ENCODE peak calls at places on chromosome 1, in six cellular contexts. N, U, T, O, X and D are unnamed samples.

GRCh38 chr1:18479484-18479883 is 1.2 kb upstream of the KLHDC7A start:
- DNase-seq in N (no peak), U (no peak), T (no peak), O (no peak), X (no peak), D (no peak)

GRCh38 chr1:240086726-240087125 is 5.0 kb upstream of the FMN2 start:
- DNase-seq in N (no peak), U (no peak), T (no peak), O (peak), X (no peak), D (peak)

GRCh38 chr1:46393510-46393909 is 607 bp upstream of the FAAH start:
- DNase-seq in N (no peak), U (no peak), T (no peak), O (no peak), X (no peak), D (no peak)

GRCh38 chr1:6099787-6100765 is 54.4 kb downstream of the KCNAB2 start:
- DNase-seq in N (peak), U (no peak), T (peak), O (no peak), X (no peak), D (no peak)

GRCh38 chr1:215797859-215798258 is 230.8 kb downstream of the KCTD3 start:
- DNase-seq in N (no peak), U (no peak), T (no peak), O (no peak), X (no peak), D (no peak)

GRCh38 chr1:111864862-111865261 is 109.2 kb downstream of the DDX20 start:
- DNase-seq in N (peak), U (no peak), T (no peak), O (no peak), X (no peak), D (no peak)

GRCh38 chr1:46719689-46720088 is 775 bp upstream of the EFCAB14 start:
- DNase-seq in N (no peak), U (no peak), T (peak), O (no peak), X (no peak), D (no peak)

GRCh38 chr1:217109928-217110327 is 386.7 kb upstream of the ESRRG start:
- DNase-seq in N (no peak), U (no peak), T (no peak), O (no peak), X (no peak), D (peak)

GRCh38 chr1:47478090-47478489 is 40.2 kb downstream of the FOXD2 start:
- DNase-seq in N (peak), U (no peak), T (peak), O (no peak), X (no peak), D (no peak)

GRCh38 chr1:25771246-25772114 is 28.5 kb upstream of the SELENON start:
- DNase-seq in N (no peak), U (peak), T (peak), O (peak), X (no peak), D (no peak)

GRCh38 chr1:39184354-39184818 is 20.1 kb upstream of the MACF1 start:
- DNase-seq in N (no peak), U (no peak), T (no peak), O (no peak), X (no peak), D (no peak)

GRCh38 chr1:65147424-65148177 is 402 bp upstream of the AK4 start:
- DNase-seq in N (peak), U (no peak), T (peak), O (no peak), X (no peak), D (peak)

GRCh38 chr1:230220478-230220877 is 153.4 kb downstream of the GALNT2 start:
- DNase-seq in N (no peak), U (no peak), T (no peak), O (no peak), X (no peak), D (no peak)

GRCh38 chr1:183318433-183318832 is 99.7 kb downstream of the NMNAT2 start:
- DNase-seq in N (peak), U (peak), T (peak), O (peak), X (peak), D (peak)

GRCh38 chr1:24903955-24904730 is 25.9 kb downstream of the RUNX3 start:
- DNase-seq in N (no peak), U (peak), T (no peak), O (no peak), X (no peak), D (no peak)

GRCh38 chr1:23273450-23274133 is 56.3 kb upstream of the HTR1D start:
- DNase-seq in N (peak), U (peak), T (peak), O (peak), X (no peak), D (peak)

GRCh38 chr1:114757455-114758250 is at the start of gene CSDE1:
- DNase-seq in N (peak), U (peak), T (peak), O (peak), X (peak), D (peak)

GRCh38 chr1:82838066-82838465 is 1037.3 kb downstream of the ADGRL2 start:
- DNase-seq in N (peak), U (no peak), T (no peak), O (peak), X (no peak), D (peak)

GRCh38 chr1:48776400-48777218 is at the start of gene BEND5:
- DNase-seq in N (no peak), U (peak), T (peak), O (peak), X (no peak), D (peak)
- H3K4me3 ChIP-seq in N (peak), U (peak), T (peak), O (peak), X (no peak), D (peak)

GRCh38 chr1:110130113-110130591 is 17.9 kb downstream of the UBL4B start:
- DNase-seq in N (peak), U (no peak), T (peak), O (no peak), X (no peak), D (no peak)
- TF ChIP-seq CTCF in N (peak), U (no peak), T (peak), O (no peak), X (peak), D (peak)

GRCh38 chr1:92484171-92484471 is 2.6 kb downstream of the GFI1 start:
- DNase-seq in N (no peak), U (no peak), T (no peak), O (no peak), X (no peak), D (no peak)
- H3K4me3 ChIP-seq in N (peak), U (no peak), T (peak), O (no peak), X (peak), D (no peak)

GRCh38 chr1:63915121-63915520 is 141.3 kb downstream of the ROR1 start:
- DNase-seq in N (peak), U (no peak), T (no peak), O (peak), X (no peak), D (peak)
- TF ChIP-seq CTCF in N (peak), U (no peak), T (peak), O (peak), X (peak), D (peak)

GRCh38 chr1:41382531-41383090 is 21.4 kb downstream of the FOXO6 start:
- DNase-seq in N (no peak), U (no peak), T (peak), O (no peak), X (no peak), D (peak)

GRCh38 chr1:41380979-41381690 is 19.9 kb downstream of the FOXO6 start:
- DNase-seq in N (no peak), U (peak), T (peak), O (no peak), X (no peak), D (peak)

GRCh38 chr1:41381691-41382530 is 20.7 kb downstream of the FOXO6 start:
- DNase-seq in N (no peak), U (no peak), T (peak), O (no peak), X (no peak), D (peak)

GRCh38 chr1:41384579-41384978 is 23.3 kb downstream of the FOXO6 start:
- DNase-seq in N (no peak), U (no peak), T (no peak), O (no peak), X (no peak), D (no peak)

DNA sequence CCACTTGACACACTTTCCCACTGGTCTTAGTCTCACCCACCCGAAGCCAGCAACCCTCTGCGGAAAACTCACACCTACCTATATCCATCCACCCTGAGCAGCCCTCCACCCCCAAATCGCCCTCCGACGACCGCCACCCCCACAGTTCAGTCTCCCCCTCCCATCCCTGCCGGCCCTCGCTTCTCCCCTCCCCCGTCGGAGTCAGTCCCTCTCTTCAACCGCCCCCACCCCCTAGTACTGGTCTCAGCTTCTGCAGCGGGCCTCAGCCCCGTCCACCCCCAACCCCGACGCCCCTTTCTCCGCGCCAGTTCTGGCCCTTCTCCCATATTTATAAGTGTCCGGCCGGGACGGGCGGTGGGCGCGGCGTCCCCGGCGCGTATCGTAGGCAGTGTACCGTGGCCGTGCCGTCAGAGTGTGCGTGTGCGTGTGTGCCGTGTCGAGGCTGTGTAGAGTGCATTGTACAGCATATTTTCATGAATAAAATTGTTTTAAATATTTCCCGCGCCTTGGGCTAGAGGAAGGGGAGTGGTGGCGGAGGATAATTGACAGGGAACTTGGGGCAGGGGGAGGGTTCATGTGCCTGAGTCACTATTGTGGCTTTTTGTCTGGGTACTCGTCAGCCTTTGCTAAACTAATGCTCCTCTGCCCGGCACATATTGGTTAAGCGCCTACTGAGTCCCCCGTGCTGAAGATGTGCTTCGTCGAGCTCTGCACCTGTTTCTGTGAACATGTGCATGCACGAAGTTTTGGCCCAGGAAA is 22.0 kb downstream of the FOXO6 start:
- DNase-seq in N (peak), U (no peak), T (peak), O (peak), X (no peak), D (peak)
- H3K4me3 ChIP-seq in N (no peak), U (no peak), T (no peak), O (peak), X (no peak), D (no peak)

DNA sequence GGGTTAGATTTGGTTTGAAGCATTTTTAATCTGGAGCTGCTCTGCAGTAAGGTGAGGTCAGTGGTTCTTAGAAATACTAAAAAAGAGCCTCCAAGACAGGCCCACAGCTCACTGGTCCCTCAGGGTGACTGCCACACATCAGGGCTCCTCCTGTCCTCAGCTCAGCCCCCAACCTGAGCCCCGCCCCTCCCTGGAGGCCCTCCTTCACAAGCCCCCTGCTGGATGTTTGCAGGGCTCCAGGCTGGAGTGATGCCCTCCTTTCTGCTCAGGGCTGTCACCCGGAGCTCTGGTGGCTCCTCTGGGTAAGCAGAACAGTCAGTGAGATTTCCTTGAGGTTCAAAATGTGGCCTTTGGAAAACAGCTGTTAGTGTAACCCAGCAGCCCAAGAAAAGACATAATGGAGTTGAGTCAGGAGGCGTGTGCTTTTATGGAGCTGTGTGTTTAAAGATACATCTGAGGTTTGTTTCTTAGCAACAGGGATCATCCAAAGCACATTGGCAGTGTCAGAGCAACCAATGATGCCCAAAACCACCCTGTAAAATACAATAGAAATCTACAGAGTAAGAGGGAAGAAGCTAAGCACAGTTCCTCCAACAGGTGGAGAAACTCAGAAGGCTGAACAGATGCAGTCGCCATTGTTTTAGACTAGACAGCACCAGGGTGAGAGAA is 21.4 kb downstream of the STUM start:
- DNase-seq in N (no peak), U (no peak), T (no peak), O (no peak), X (no peak), D (no peak)
- TF ChIP-seq CTCF in N (peak), U (no peak), T (no peak), O (no peak), X (peak), D (no peak)

GRCh38 chr1:204358605-204359004 is 1.1 kb downstream of the PLEKHA6 start:
- DNase-seq in N (no peak), U (no peak), T (no peak), O (no peak), X (no peak), D (no peak)

GRCh38 chr1:204355913-204356312 is 3.8 kb downstream of the PLEKHA6 start:
- DNase-seq in N (no peak), U (no peak), T (no peak), O (no peak), X (no peak), D (no peak)

GRCh38 chr1:204357551-204357950 is 2.2 kb downstream of the PLEKHA6 start:
- DNase-seq in N (no peak), U (peak), T (no peak), O (no peak), X (no peak), D (no peak)

GRCh38 chr1:204358145-204358544 is 1.6 kb downstream of the PLEKHA6 start:
- DNase-seq in N (no peak), U (no peak), T (no peak), O (no peak), X (no peak), D (no peak)

GRCh38 chr1:204356997-204357396 is 2.7 kb downstream of the PLEKHA6 start:
- DNase-seq in N (peak), U (no peak), T (no peak), O (no peak), X (no peak), D (no peak)
- H3K4me3 ChIP-seq in N (no peak), U (no peak), T (no peak), O (no peak), X (no peak), D (no peak)

GRCh38 chr1:246906833-246907232 is 24.9 kb downstream of the AHCTF1 start:
- DNase-seq in N (no peak), U (no peak), T (no peak), O (no peak), X (no peak), D (no peak)

GRCh38 chr1:246901874-246902273 is 29.9 kb downstream of the AHCTF1 start:
- DNase-seq in N (no peak), U (no peak), T (no peak), O (no peak), X (no peak), D (no peak)

DNA sequence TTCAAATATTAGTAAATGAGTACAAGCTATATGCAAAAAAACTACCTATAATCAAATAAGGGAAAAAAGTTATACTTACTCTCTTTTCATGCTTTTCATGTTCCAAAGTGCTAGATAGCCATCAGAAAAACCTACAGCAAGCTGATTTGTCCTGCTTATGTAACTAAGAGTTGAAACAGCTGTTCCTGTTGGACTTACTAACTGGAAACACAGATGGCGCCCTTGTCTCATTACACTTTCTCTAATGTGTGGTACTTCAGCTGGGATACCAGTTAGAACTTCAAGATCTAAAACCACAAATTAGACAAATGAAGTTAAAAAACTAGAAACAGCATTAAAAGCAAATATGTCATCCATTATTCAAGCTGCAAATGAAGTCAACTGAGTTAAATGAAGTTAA is 24.3 kb downstream of the AHCTF1 start:
- DNase-seq in N (peak), U (peak), T (peak), O (peak), X (no peak), D (no peak)
- TF ChIP-seq CTCF in N (peak), U (peak), T (peak), O (peak), X (peak), D (peak)